ENCODE peak calls at places on chromosomes 6 and 20, in ten cellular contexts. One of them, this sample, is unnamed.

GRCh38 chr6:44598679-44599078 is 211.2 kb downstream of the CDC5L start:
- DNase-seq in upper lobe of right lung: no peak
- DNase-seq in epithelial cell of esophagus: no peak
- DNase-seq in fibroblast of the aortic adventitia: no peak
- DNase-seq in choroid plexus epithelial cell: no peak
- DNase-seq in AG10803: no peak
- DNase-seq in osteoblast: no peak
- DNase-seq in ovary: no peak
- DNase-seq in left ventricle myocardium inferior: no peak
- DNase-seq in cardiac muscle cell: no peak
- DNase-seq in this sample: no peak

GRCh38 chr20:20019123-20019522 is 2.0 kb downstream of the NAA20 start:
- DNase-seq in upper lobe of right lung: no peak
- DNase-seq in epithelial cell of esophagus: peak; percentile 90
- DNase-seq in fibroblast of the aortic adventitia: no peak
- DNase-seq in choroid plexus epithelial cell: no peak
- DNase-seq in AG10803: no peak
- DNase-seq in osteoblast: peak; percentile 71
- DNase-seq in ovary: no peak
- DNase-seq in left ventricle myocardium inferior: no peak
- DNase-seq in cardiac muscle cell: no peak
- DNase-seq in this sample: no peak

GRCh38 chr6:25578538-25578937 is 73.5 kb upstream of the SCGN start:
- DNase-seq in upper lobe of right lung: no peak
- DNase-seq in epithelial cell of esophagus: no peak
- DNase-seq in fibroblast of the aortic adventitia: no peak
- DNase-seq in choroid plexus epithelial cell: no peak
- DNase-seq in AG10803: no peak
- DNase-seq in osteoblast: no peak
- DNase-seq in ovary: no peak
- DNase-seq in left ventricle myocardium inferior: no peak
- DNase-seq in cardiac muscle cell: peak; percentile 34
- DNase-seq in this sample: no peak

GRCh38 chr20:48638546-48638945 is 189.3 kb downstream of the PREX1 start:
- DNase-seq in upper lobe of right lung: no peak
- DNase-seq in epithelial cell of esophagus: no peak
- DNase-seq in fibroblast of the aortic adventitia: peak; percentile 30
- DNase-seq in choroid plexus epithelial cell: peak; percentile 77
- DNase-seq in AG10803: peak; percentile 44
- DNase-seq in osteoblast: peak; percentile 98
- DNase-seq in ovary: no peak
- DNase-seq in left ventricle myocardium inferior: no peak
- DNase-seq in cardiac muscle cell: no peak
- DNase-seq in this sample: no peak

GRCh38 chr6:147651249-147652063 is 143.0 kb downstream of the SAMD5 start:
- DNase-seq in upper lobe of right lung: no peak
- DNase-seq in epithelial cell of esophagus: peak; percentile 7
- DNase-seq in fibroblast of the aortic adventitia: no peak
- DNase-seq in choroid plexus epithelial cell: peak; percentile 58
- DNase-seq in AG10803: peak; percentile 21
- DNase-seq in osteoblast: no peak
- DNase-seq in ovary: no peak
- DNase-seq in left ventricle myocardium inferior: peak; percentile 22
- DNase-seq in cardiac muscle cell: no peak
- DNase-seq in this sample: no peak

GRCh38 chr6:52558266-52559000 is 18.4 kb downstream of the TRAM2 start:
- DNase-seq in upper lobe of right lung: no peak
- DNase-seq in epithelial cell of esophagus: no peak
- DNase-seq in fibroblast of the aortic adventitia: peak; percentile 56
- DNase-seq in choroid plexus epithelial cell: no peak
- DNase-seq in AG10803: peak; percentile 52
- DNase-seq in osteoblast: no peak
- DNase-seq in ovary: no peak
- DNase-seq in left ventricle myocardium inferior: no peak
- DNase-seq in cardiac muscle cell: no peak
- DNase-seq in this sample: no peak

GRCh38 chr20:16158090-16158975 is 414.9 kb downstream of the KIF16B start:
- DNase-seq in upper lobe of right lung: no peak
- DNase-seq in epithelial cell of esophagus: no peak
- DNase-seq in fibroblast of the aortic adventitia: no peak
- DNase-seq in choroid plexus epithelial cell: no peak
- DNase-seq in AG10803: no peak
- DNase-seq in osteoblast: no peak
- DNase-seq in ovary: no peak
- DNase-seq in left ventricle myocardium inferior: no peak
- DNase-seq in cardiac muscle cell: no peak
- DNase-seq in this sample: no peak

GRCh38 chr20:37071481-37071911 is 24.3 kb downstream of the RBL1 start:
- DNase-seq in upper lobe of right lung: no peak
- DNase-seq in epithelial cell of esophagus: peak; percentile 91
- DNase-seq in fibroblast of the aortic adventitia: peak; percentile 33
- DNase-seq in choroid plexus epithelial cell: peak; percentile 73
- DNase-seq in AG10803: peak; percentile 16
- DNase-seq in osteoblast: no peak
- DNase-seq in ovary: no peak
- DNase-seq in left ventricle myocardium inferior: no peak
- DNase-seq in cardiac muscle cell: no peak
- DNase-seq in this sample: no peak

GRCh38 chr6:134515976-134516375 is 198.1 kb upstream of the SGK1 start:
- DNase-seq in upper lobe of right lung: no peak
- DNase-seq in epithelial cell of esophagus: no peak
- DNase-seq in fibroblast of the aortic adventitia: peak; percentile 88
- DNase-seq in choroid plexus epithelial cell: peak; percentile 68
- DNase-seq in AG10803: no peak
- DNase-seq in osteoblast: no peak
- DNase-seq in ovary: no peak
- DNase-seq in left ventricle myocardium inferior: no peak
- DNase-seq in cardiac muscle cell: no peak
- DNase-seq in this sample: no peak

GRCh38 chr6:134517863-134518262 is 200.0 kb upstream of the SGK1 start:
- DNase-seq in upper lobe of right lung: no peak
- DNase-seq in epithelial cell of esophagus: no peak
- DNase-seq in fibroblast of the aortic adventitia: no peak
- DNase-seq in choroid plexus epithelial cell: no peak
- DNase-seq in AG10803: no peak
- DNase-seq in osteoblast: no peak
- DNase-seq in ovary: no peak
- DNase-seq in left ventricle myocardium inferior: no peak
- DNase-seq in cardiac muscle cell: no peak
- DNase-seq in this sample: no peak

GRCh38 chr6:134516582-134516981 is 198.7 kb upstream of the SGK1 start:
- DNase-seq in upper lobe of right lung: no peak
- DNase-seq in epithelial cell of esophagus: no peak
- DNase-seq in fibroblast of the aortic adventitia: peak; percentile 41
- DNase-seq in choroid plexus epithelial cell: peak; percentile 60
- DNase-seq in AG10803: no peak
- DNase-seq in osteoblast: no peak
- DNase-seq in ovary: no peak
- DNase-seq in left ventricle myocardium inferior: no peak
- DNase-seq in cardiac muscle cell: no peak
- DNase-seq in this sample: no peak

GRCh38 chr6:134519456-134519855 is 201.5 kb upstream of the SGK1 start:
- DNase-seq in upper lobe of right lung: no peak
- DNase-seq in epithelial cell of esophagus: no peak
- DNase-seq in fibroblast of the aortic adventitia: no peak
- DNase-seq in choroid plexus epithelial cell: peak; percentile 63
- DNase-seq in AG10803: no peak
- DNase-seq in osteoblast: no peak
- DNase-seq in ovary: no peak
- DNase-seq in left ventricle myocardium inferior: no peak
- DNase-seq in cardiac muscle cell: no peak
- DNase-seq in this sample: no peak

DNA sequence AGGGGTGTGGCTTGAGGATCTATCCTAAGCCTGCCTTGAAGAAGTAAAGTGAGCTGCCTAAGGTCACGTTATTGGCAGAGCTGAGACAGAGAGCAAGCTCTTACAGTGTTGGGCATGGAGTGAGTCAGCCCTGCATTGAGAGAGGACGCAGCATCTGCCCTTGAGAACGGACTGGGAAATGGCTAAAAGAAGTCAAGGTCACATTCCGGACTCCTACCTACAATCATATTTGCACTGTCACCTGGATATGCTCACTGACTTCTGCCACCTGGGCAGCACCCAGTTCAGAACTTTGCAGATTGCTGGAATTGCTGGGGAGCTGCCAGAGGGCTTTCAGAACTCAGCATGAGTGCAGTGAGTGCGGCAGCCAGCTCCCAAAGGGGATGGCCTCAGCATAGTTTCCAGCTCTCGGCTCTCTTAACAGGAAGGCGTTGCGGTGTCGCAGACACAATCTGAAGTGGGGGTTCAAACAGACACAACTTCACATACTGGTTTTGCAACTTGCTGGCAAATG is 199.3 kb upstream of the SGK1 start:
- DNase-seq in upper lobe of right lung: peak; percentile 89
- DNase-seq in epithelial cell of esophagus: peak; percentile 84
- DNase-seq in fibroblast of the aortic adventitia: peak; percentile 91
- DNase-seq in choroid plexus epithelial cell: peak; percentile 98
- DNase-seq in AG10803: peak; percentile 79
- DNase-seq in osteoblast: peak; percentile 83
- DNase-seq in ovary: peak; percentile 67
- DNase-seq in left ventricle myocardium inferior: peak; percentile 83
- DNase-seq in cardiac muscle cell: peak; percentile 80
- DNase-seq in this sample: peak; percentile 40
- H3K4me3 ChIP-seq in upper lobe of right lung: no peak overlapping the region
- H3K4me3 ChIP-seq in epithelial cell of esophagus: no peak overlapping the region
- H3K4me3 ChIP-seq in fibroblast of the aortic adventitia: peak overlapping the region; percentile 23
- H3K4me3 ChIP-seq in choroid plexus epithelial cell: no peak overlapping the region
- H3K4me3 ChIP-seq in AG10803: peak overlapping the region; percentile 22
- H3K4me3 ChIP-seq in osteoblast: peak overlapping the region; percentile 69
- H3K4me3 ChIP-seq in ovary: no peak overlapping the region
- H3K4me3 ChIP-seq in left ventricle myocardium inferior: peak overlapping the region; percentile 45
- H3K4me3 ChIP-seq in cardiac muscle cell: no peak overlapping the region
- H3K4me3 ChIP-seq in this sample: no peak overlapping the region

DNA sequence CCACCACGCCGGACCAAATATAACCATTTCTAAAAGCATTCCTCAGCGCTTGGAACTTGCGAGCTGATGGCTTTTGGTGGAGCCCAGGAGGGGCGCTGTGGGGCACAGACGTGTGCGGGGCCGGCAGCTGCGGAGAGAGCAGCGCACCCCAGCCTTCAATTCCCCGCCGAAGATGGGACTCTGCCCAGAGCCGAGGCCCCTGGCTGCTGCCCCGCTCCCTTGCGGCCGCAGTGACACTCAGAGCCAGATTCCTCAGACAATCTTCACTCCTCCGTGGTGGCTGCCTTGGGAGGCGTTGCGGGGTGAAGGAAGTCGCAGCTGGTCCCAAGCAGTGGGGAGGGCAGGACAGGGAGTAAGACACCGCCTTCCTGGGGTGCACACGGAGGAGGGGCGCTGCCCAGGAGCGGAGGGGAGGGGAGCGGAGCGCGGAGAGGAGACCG is 87.7 kb downstream of the TMEM242 start:
- DNase-seq in upper lobe of right lung: no peak
- DNase-seq in epithelial cell of esophagus: peak; percentile 56
- DNase-seq in fibroblast of the aortic adventitia: peak; percentile 47
- DNase-seq in choroid plexus epithelial cell: peak; percentile 60
- DNase-seq in AG10803: peak; percentile 63
- DNase-seq in osteoblast: peak; percentile 97
- DNase-seq in ovary: peak; percentile 71
- DNase-seq in left ventricle myocardium inferior: peak; percentile 64
- DNase-seq in cardiac muscle cell: peak; percentile 71
- DNase-seq in this sample: no peak
- TF ChIP-seq CTCF in upper lobe of right lung: peak; percentile 64
- TF ChIP-seq CTCF in epithelial cell of esophagus: peak; percentile 59
- TF ChIP-seq CTCF in fibroblast of the aortic adventitia: peak; percentile 72
- TF ChIP-seq CTCF in choroid plexus epithelial cell: peak; percentile 76
- TF ChIP-seq CTCF in AG10803: peak; percentile 67
- TF ChIP-seq CTCF in osteoblast: peak; percentile 62
- TF ChIP-seq CTCF in ovary: peak; percentile 70
- TF ChIP-seq CTCF in left ventricle myocardium inferior: peak; percentile 75
- TF ChIP-seq CTCF in cardiac muscle cell: peak; percentile 73
- TF ChIP-seq CTCF in this sample: peak; percentile 62

DNA sequence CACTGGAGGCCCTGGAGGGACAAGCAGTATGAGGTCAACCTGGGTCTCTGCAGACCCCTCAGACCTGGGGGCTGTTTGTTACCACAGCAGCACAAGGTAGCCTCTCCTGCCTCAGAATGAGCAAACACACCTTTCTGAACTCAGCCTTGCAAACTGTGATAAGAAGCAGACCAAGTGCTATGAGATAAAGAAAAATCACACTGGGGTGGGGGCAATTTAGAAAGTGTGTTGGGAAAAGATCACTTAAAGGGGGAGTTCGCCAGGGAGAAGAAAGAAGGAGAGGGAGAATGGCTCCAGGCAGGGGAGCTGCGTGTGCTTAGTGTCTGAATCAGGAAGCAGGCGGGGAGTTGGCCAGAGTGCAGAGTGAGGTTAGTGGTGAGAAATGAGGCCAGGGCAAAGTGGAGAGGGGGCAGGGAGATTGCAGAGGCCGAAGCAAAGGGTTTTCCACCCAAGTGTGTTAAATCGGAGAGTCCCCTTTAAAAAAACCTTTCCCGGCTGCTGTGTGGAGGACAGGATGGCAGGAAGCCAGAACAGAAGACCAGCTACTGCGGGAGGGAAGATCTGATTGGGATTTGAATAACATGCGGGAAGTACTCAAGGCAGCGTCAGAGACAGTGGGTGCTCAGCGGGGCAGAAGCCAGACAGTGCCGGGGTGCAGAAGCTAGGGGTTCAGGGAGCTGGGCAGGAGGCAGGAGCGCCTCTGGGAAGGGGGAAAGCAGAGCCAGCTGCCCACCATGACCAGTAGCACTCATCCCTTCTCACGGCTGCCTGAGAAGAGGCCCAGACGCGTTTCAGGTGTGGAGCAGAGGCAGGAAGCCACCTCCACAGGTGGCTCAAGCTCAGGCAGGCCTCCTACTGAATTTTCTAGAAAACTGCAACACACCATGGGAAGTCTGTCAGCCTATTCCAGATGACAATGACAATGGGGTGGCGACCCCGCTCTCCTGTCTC is 9.0 kb downstream of the ADA start:
- DNase-seq in upper lobe of right lung: peak; percentile 72
- DNase-seq in epithelial cell of esophagus: peak; percentile 60
- DNase-seq in fibroblast of the aortic adventitia: peak; percentile 79
- DNase-seq in choroid plexus epithelial cell: peak; percentile 95
- DNase-seq in AG10803: peak; percentile 79
- DNase-seq in osteoblast: peak; percentile 90
- DNase-seq in ovary: peak; percentile 55
- DNase-seq in left ventricle myocardium inferior: peak; percentile 81
- DNase-seq in cardiac muscle cell: peak; percentile 69
- DNase-seq in this sample: peak; percentile 77
- H3K4me3 ChIP-seq in upper lobe of right lung: peak overlapping the region; percentile 16
- H3K4me3 ChIP-seq in epithelial cell of esophagus: no peak overlapping the region
- H3K4me3 ChIP-seq in fibroblast of the aortic adventitia: no peak overlapping the region
- H3K4me3 ChIP-seq in choroid plexus epithelial cell: no peak overlapping the region
- H3K4me3 ChIP-seq in AG10803: no peak overlapping the region
- H3K4me3 ChIP-seq in osteoblast: peak overlapping the region; percentile 16
- H3K4me3 ChIP-seq in ovary: no peak overlapping the region
- H3K4me3 ChIP-seq in left ventricle myocardium inferior: peak overlapping the region; percentile 49
- H3K4me3 ChIP-seq in cardiac muscle cell: no peak overlapping the region
- H3K4me3 ChIP-seq in this sample: no peak overlapping the region

GRCh38 chr6:76166297-76166696 is 93.8 kb upstream of the IMPG1 start:
- DNase-seq in upper lobe of right lung: no peak
- DNase-seq in epithelial cell of esophagus: no peak
- DNase-seq in fibroblast of the aortic adventitia: no peak
- DNase-seq in choroid plexus epithelial cell: no peak
- DNase-seq in AG10803: no peak
- DNase-seq in osteoblast: peak; percentile 68
- DNase-seq in ovary: no peak
- DNase-seq in left ventricle myocardium inferior: no peak
- DNase-seq in cardiac muscle cell: no peak
- DNase-seq in this sample: no peak

GRCh38 chr6:76165471-76166221 is 93.2 kb upstream of the IMPG1 start:
- DNase-seq in upper lobe of right lung: no peak
- DNase-seq in epithelial cell of esophagus: no peak
- DNase-seq in fibroblast of the aortic adventitia: no peak
- DNase-seq in choroid plexus epithelial cell: no peak
- DNase-seq in AG10803: no peak
- DNase-seq in osteoblast: no peak
- DNase-seq in ovary: no peak
- DNase-seq in left ventricle myocardium inferior: no peak
- DNase-seq in cardiac muscle cell: no peak
- DNase-seq in this sample: no peak

GRCh38 chr6:76162811-76163210 is 90.3 kb upstream of the IMPG1 start:
- DNase-seq in upper lobe of right lung: no peak
- DNase-seq in epithelial cell of esophagus: no peak
- DNase-seq in fibroblast of the aortic adventitia: no peak
- DNase-seq in choroid plexus epithelial cell: no peak
- DNase-seq in AG10803: no peak
- DNase-seq in osteoblast: no peak
- DNase-seq in ovary: no peak
- DNase-seq in left ventricle myocardium inferior: no peak
- DNase-seq in cardiac muscle cell: no peak
- DNase-seq in this sample: no peak

GRCh38 chr6:76166874-76167273 is 94.4 kb upstream of the IMPG1 start:
- DNase-seq in upper lobe of right lung: no peak
- DNase-seq in epithelial cell of esophagus: no peak
- DNase-seq in fibroblast of the aortic adventitia: no peak
- DNase-seq in choroid plexus epithelial cell: no peak
- DNase-seq in AG10803: no peak
- DNase-seq in osteoblast: no peak
- DNase-seq in ovary: no peak
- DNase-seq in left ventricle myocardium inferior: no peak
- DNase-seq in cardiac muscle cell: no peak
- DNase-seq in this sample: no peak
- TF ChIP-seq CTCF in upper lobe of right lung: no peak
- TF ChIP-seq CTCF in epithelial cell of esophagus: no peak
- TF ChIP-seq CTCF in fibroblast of the aortic adventitia: no peak
- TF ChIP-seq CTCF in choroid plexus epithelial cell: no peak
- TF ChIP-seq CTCF in AG10803: no peak
- TF ChIP-seq CTCF in osteoblast: no peak
- TF ChIP-seq CTCF in ovary: no peak
- TF ChIP-seq CTCF in left ventricle myocardium inferior: no peak
- TF ChIP-seq CTCF in cardiac muscle cell: no peak
- TF ChIP-seq CTCF in this sample: no peak